ENCODE peak calls at places on chromosomes 1 and 21, in six cellular contexts. I, S, A, B, Y and F are unnamed samples.
A peak's percentile ranks its signal among the peaks of the same experiment; 100 is the strongest.

GRCh38 chr1:68231627-68232303 is 558 bp downstream of the WLS start:
- DNase-seq in I (peak; percentile 73), S (no peak), A (no peak), B (no peak), Y (no peak), F (no peak)

GRCh38 chr21:46323227-46323709 is 402 bp downstream of the C21orf58 start:
- DNase-seq in I (no peak), S (no peak), A (no peak), B (no peak), Y (no peak), F (no peak)

GRCh38 chr1:204726478-204726877 is 40.9 kb upstream of the LRRN2 start:
- DNase-seq in I (no peak), S (no peak), A (no peak), B (peak; percentile 11), Y (peak; percentile 51), F (no peak)

GRCh38 chr1:177948336-177948972 is 21.4 kb downstream of the SEC16B start:
- DNase-seq in I (peak; percentile 69), S (no peak), A (peak; percentile 61), B (peak; percentile 69), Y (peak; percentile 48), F (peak; percentile 49)

GRCh38 chr1:56509713-56510641 is 69.4 kb downstream of the PLPP3 start:
- DNase-seq in I (no peak), S (no peak), A (peak; percentile 44), B (no peak), Y (peak; percentile 57), F (no peak)

GRCh38 chr1:61983236-61983635 is 211.4 kb upstream of the L1TD1 start:
- DNase-seq in I (no peak), S (no peak), A (no peak), B (no peak), Y (no peak), F (no peak)

GRCh38 chr1:96049759-96050409 is 671.7 kb upstream of the PTBP2 start:
- DNase-seq in I (no peak), S (no peak), A (no peak), B (no peak), Y (no peak), F (peak; percentile 44)

GRCh38 chr1:245840971-245841370 is 666.1 kb downstream of the SMYD3 start:
- DNase-seq in I (no peak), S (no peak), A (no peak), B (no peak), Y (no peak), F (no peak)

GRCh38 chr1:12080156-12080555 is 17.1 kb downstream of the TNFRSF8 start:
- DNase-seq in I (no peak), S (no peak), A (no peak), B (no peak), Y (no peak), F (no peak)

GRCh38 chr1:16173447-16174260 is 17.8 kb upstream of the EPHA2 start:
- DNase-seq in I (no peak), S (no peak), A (peak; percentile 38), B (no peak), Y (no peak), F (peak; percentile 54)

GRCh38 chr1:16181887-16182719 is 26.2 kb upstream of the EPHA2 start:
- DNase-seq in I (no peak), S (no peak), A (no peak), B (peak; percentile 82), Y (peak; percentile 87), F (no peak)

GRCh38 chr1:33378976-33379375 is 51.9 kb downstream of the PHC2 start:
- DNase-seq in I (no peak), S (peak; percentile 25), A (no peak), B (no peak), Y (no peak), F (no peak)

GRCh38 chr1:5856246-5856815 is 135.9 kb downstream of the NPHP4 start:
- DNase-seq in I (no peak), S (no peak), A (no peak), B (no peak), Y (peak; percentile 11), F (no peak)

GRCh38 chr21:34818663-34819158 is 149.9 kb downstream of the CLIC6 start:
- DNase-seq in I (no peak), S (no peak), A (no peak), B (no peak), Y (no peak), F (no peak)

DNA sequence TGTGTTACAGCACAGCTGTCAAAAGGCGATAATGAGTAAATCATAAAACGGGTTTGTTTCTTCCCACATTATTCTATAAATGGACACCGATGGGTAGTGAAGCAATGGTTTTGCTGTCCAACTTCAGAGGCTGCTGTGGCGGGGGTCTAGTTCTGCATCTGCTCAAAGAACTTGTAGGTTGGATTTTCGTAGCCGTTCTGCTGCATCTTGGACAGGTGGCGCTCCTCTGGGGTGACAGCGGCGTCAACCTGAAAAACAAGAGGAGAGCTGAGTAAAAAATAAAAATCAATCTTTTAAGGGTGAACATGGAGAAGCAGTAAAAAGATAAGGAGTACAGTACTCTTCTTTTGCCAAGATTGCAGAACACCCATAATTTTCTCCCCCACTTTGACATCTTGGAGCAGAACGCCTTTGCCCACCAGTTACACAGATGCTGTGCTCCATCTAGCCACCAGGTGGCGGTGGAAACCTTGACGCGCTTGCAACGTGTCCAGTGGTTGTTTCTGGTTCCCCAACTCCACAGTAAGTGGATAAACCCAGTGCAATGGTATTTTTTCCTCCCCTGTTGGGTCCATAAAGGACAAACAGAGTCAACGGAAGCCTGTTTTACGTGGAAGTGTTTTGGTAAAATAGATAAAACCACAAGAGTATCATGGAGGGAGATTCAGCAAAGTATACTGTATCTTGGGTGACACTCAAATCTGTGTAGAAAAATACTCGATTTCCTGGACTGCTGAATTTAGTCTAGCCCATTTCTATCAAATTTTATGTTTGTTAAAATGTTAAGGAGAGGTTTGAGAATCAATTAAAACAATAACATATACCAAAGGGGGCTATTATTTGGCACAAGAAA is 147.0 kb downstream of the GABPA start:
- DNase-seq in I (peak; percentile 64), S (peak; percentile 9), A (peak; percentile 63), B (peak; percentile 80), Y (peak; percentile 39), F (peak; percentile 55)
- TF ChIP-seq POLR2AphosphoS5 in I (no peak), S (no peak), A (no peak), B (no peak), Y (no peak), F (no peak)

DNA sequence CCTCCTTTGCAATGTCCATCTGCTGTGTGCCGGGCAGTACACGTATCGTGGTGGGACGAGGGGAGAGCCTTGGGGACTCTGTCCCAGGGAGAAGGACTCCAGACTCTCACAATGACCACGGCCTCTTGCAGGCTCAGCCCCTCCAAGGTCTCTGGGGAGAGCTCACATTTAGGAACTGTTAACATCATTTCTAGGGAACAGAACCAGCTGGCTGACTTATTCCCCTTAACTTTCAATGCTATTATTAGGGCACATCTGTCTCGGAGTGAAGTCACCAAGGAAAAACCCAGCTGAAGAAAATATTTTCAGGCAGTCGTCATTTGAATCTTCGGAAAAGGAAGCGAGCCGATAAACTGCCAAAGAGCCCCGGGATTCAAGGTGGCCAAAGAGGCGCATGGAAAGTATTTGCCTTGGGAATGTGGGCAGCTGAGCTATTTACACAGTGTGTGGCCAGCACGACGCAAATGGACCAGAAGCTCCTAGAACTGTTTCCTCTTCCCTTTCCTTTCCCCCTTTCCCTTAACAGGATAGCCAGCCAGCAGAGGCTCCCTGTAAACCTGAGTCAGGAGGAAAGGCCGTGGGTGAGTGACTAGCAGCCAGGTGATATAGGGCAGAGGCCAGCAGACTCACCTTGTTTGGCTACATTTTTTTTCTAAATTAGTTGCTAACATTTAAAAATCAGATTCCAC is 74.5 kb downstream of the ITPKB start:
- DNase-seq in I (no peak), S (no peak), A (no peak), B (no peak), Y (no peak), F (no peak)
- TF ChIP-seq GABPA in I (no peak), S (no peak), A (no peak), B (no peak), Y (no peak), F (no peak)

GRCh38 chr1:154539486-154540483 is 18.7 kb downstream of the UBE2Q1 start:
- DNase-seq in I (no peak), S (no peak), A (no peak), B (no peak), Y (no peak), F (no peak)
- TF ChIP-seq POLR2AphosphoS5 in I (no peak), S (no peak), A (no peak), B (no peak), Y (no peak), F (no peak)

DNA sequence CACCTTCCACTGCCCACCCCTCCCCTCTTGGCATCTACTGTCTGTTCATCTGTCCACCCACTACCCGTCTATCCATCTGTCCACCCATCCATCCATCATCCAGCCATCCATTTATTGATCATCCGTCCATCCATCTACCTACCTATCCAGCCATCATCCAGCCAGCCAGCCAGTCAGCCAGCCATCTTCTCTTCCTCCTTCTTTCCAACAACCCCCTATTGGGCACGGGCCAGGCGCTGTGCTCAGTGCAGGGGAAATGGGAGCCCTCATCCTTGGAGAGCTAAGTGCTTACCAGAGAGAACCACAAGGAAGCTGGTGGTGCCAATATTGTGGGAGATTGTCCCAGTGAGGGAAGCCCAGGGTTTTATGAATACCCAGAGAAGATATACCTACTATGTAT is 51.7 kb upstream of the TMEM51 start:
- DNase-seq in I (no peak), S (no peak), A (no peak), B (no peak), Y (no peak), F (no peak)
- TF ChIP-seq GABPA in I (no peak), S (no peak), A (no peak), B (no peak), Y (no peak), F (no peak)

GRCh38 chr1:167220537-167221125 is at the start of gene POU2F1:
- DNase-seq in I (peak; percentile 96), S (peak; percentile 94), A (peak; percentile 97), B (peak; percentile 99), Y (peak; percentile 95), F (peak; percentile 90)

GRCh38 chr1:167223144-167224103 is 2.7 kb downstream of the POU2F1 start:
- DNase-seq in I (no peak), S (no peak), A (peak; percentile 35), B (no peak), Y (no peak), F (no peak)

GRCh38 chr1:167219646-167220536 is 795 bp upstream of the POU2F1 start:
- DNase-seq in I (peak; percentile 73), S (peak; percentile 48), A (peak; percentile 86), B (peak; percentile 95), Y (peak; percentile 69), F (peak; percentile 47)

GRCh38 chr1:167221126-167221803 is 579 bp downstream of the POU2F1 start:
- DNase-seq in I (peak; percentile 65), S (no peak), A (no peak), B (peak; percentile 65), Y (no peak), F (no peak)

DNA sequence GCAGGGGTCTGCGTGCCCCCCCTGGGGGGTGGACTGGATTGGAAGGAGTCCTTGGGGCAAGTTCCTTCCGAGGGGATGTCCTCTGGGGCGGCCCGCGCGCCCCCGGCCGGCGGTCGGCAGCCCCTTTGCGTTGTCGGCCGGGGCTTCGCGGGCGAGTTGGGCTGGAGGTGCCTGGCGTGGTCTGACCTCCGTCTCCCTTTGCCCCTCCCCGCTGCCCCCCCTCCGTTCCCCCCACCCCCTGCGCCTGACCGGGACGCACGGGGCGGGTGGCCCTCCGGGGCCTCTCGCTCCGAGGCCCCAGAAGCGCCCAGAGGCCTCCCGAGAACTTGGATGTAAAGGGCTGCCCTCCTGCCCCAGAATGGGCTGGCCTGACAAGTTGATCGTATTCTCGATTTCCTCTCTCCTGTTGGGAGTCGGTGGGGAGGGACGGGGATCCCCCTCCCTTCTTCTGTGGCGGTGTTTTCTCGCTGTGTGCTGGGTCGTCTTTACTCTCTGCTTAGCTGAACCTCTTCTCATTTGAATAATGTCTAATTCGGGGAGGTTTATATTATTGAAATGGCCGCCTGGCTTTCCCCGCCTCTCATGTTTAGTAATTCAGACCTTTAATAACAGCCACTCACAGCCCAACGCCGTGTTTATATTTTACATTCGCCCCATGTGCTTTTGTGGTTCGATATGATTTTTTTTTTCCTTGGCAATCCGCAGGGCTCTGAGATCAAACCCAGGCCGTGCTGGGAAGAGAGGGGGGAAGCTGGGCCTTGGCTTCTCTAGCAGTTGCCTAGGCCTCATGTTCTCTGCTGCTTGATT is 1.3 kb downstream of the POU2F1 start:
- DNase-seq in I (peak; percentile 70), S (peak; percentile 76), A (peak; percentile 69), B (peak; percentile 76), Y (peak; percentile 78), F (peak; percentile 72)
- TF ChIP-seq POLR2AphosphoS5 in I (no peak), S (peak; percentile 86), A (peak; percentile 54), B (peak; percentile 59), Y (peak; percentile 68), F (peak; percentile 25)